ENCODE peak calls at places on chromosomes 12 and 14, in ten cellular contexts. One of them, this sample, is unnamed.

GRCh38 chr14:67187826-67188225 is 1.4 kb upstream of the GARIN2 start:
- DNase-seq in tibial nerve: no peak
- DNase-seq in fibroblast of lung: peak; percentile 97
- DNase-seq in stomach: peak; percentile 69
- DNase-seq in ovary: no peak
- DNase-seq in adrenal gland: no peak
- DNase-seq in naive thymus-derived CD4-positive, alpha-beta T cell: no peak
- DNase-seq in GM23248: peak; percentile 70
- DNase-seq in aorta: no peak
- DNase-seq in trophoblast cell: no peak
- DNase-seq in this sample: peak; percentile 19

GRCh38 chr12:45745861-45746277 is 16.4 kb downstream of the ARID2 start:
- DNase-seq in ovary: no peak
- DNase-seq in aorta: no peak
- DNase-seq in fibroblast of lung: peak; percentile 12
- DNase-seq in tibial nerve: no peak
- DNase-seq in GM23248: peak; percentile 61
- DNase-seq in trophoblast cell: peak; percentile 31
- DNase-seq in naive thymus-derived CD4-positive, alpha-beta T cell: peak; percentile 20
- DNase-seq in stomach: no peak
- DNase-seq in adrenal gland: peak; percentile 12
- DNase-seq in this sample: no peak

GRCh38 chr12:40224439-40225291 is at the start of gene LRRK2:
- DNase-seq in stomach: peak; percentile 65
- DNase-seq in ovary: peak; percentile 90
- DNase-seq in naive thymus-derived CD4-positive, alpha-beta T cell: no peak
- DNase-seq in GM23248: peak; percentile 89
- DNase-seq in trophoblast cell: peak; percentile 42
- DNase-seq in aorta: peak; percentile 93
- DNase-seq in adrenal gland: peak; percentile 85
- DNase-seq in fibroblast of lung: peak; percentile 77
- DNase-seq in tibial nerve: peak; percentile 68
- DNase-seq in this sample: peak; percentile 86

GRCh38 chr14:27145170-27145569 is 547.3 kb upstream of the NOVA1 start:
- DNase-seq in fibroblast of lung: no peak
- DNase-seq in GM23248: no peak
- DNase-seq in naive thymus-derived CD4-positive, alpha-beta T cell: no peak
- DNase-seq in trophoblast cell: no peak
- DNase-seq in stomach: no peak
- DNase-seq in tibial nerve: no peak
- DNase-seq in ovary: no peak
- DNase-seq in adrenal gland: no peak
- DNase-seq in aorta: no peak
- DNase-seq in this sample: no peak

GRCh38 chr14:75577724-75578098 is 709 bp upstream of the FLVCR2 start:
- DNase-seq in ovary: peak; percentile 90
- DNase-seq in trophoblast cell: peak; percentile 92
- DNase-seq in naive thymus-derived CD4-positive, alpha-beta T cell: peak; percentile 54
- DNase-seq in stomach: peak; percentile 86
- DNase-seq in aorta: peak; percentile 91
- DNase-seq in fibroblast of lung: peak; percentile 72
- DNase-seq in adrenal gland: peak; percentile 95
- DNase-seq in GM23248: peak; percentile 89
- DNase-seq in tibial nerve: peak; percentile 93
- DNase-seq in this sample: peak; percentile 91

GRCh38 chr14:101508196-101508947 is 52.9 kb upstream of the DIO3 start:
- DNase-seq in naive thymus-derived CD4-positive, alpha-beta T cell: no peak
- DNase-seq in aorta: no peak
- DNase-seq in stomach: no peak
- DNase-seq in adrenal gland: no peak
- DNase-seq in trophoblast cell: no peak
- DNase-seq in fibroblast of lung: no peak
- DNase-seq in tibial nerve: no peak
- DNase-seq in ovary: peak; percentile 24
- DNase-seq in GM23248: no peak
- DNase-seq in this sample: no peak

GRCh38 chr12:93616584-93617101 is 44.2 kb downstream of the SOCS2 start:
- DNase-seq in GM23248: peak; percentile 77
- DNase-seq in adrenal gland: no peak
- DNase-seq in aorta: no peak
- DNase-seq in tibial nerve: no peak
- DNase-seq in fibroblast of lung: peak; percentile 83
- DNase-seq in stomach: no peak
- DNase-seq in ovary: no peak
- DNase-seq in naive thymus-derived CD4-positive, alpha-beta T cell: no peak
- DNase-seq in trophoblast cell: no peak
- DNase-seq in this sample: no peak

GRCh38 chr14:23578560-23579310 is at the start of gene JPH4:
- DNase-seq in aorta: no peak
- DNase-seq in fibroblast of lung: no peak
- DNase-seq in naive thymus-derived CD4-positive, alpha-beta T cell: no peak
- DNase-seq in trophoblast cell: no peak
- DNase-seq in stomach: peak; percentile 9
- DNase-seq in GM23248: no peak
- DNase-seq in adrenal gland: no peak
- DNase-seq in ovary: peak; percentile 60
- DNase-seq in tibial nerve: no peak
- DNase-seq in this sample: no peak

GRCh38 chr12:49867580-49868341 is 24.9 kb upstream of the BCDIN3D start:
- DNase-seq in ovary: peak; percentile 37
- DNase-seq in trophoblast cell: peak; percentile 95
- DNase-seq in GM23248: no peak
- DNase-seq in stomach: no peak
- DNase-seq in fibroblast of lung: peak; percentile 34
- DNase-seq in aorta: no peak
- DNase-seq in tibial nerve: no peak
- DNase-seq in naive thymus-derived CD4-positive, alpha-beta T cell: no peak
- DNase-seq in adrenal gland: peak; percentile 25
- DNase-seq in this sample: no peak

GRCh38 chr14:42192659-42193425 is 586.2 kb downstream of the LRFN5 start:
- DNase-seq in fibroblast of lung: peak; percentile 91
- DNase-seq in stomach: no peak
- DNase-seq in adrenal gland: no peak
- DNase-seq in trophoblast cell: peak; percentile 1
- DNase-seq in GM23248: peak; percentile 99
- DNase-seq in naive thymus-derived CD4-positive, alpha-beta T cell: no peak
- DNase-seq in ovary: no peak
- DNase-seq in aorta: no peak
- DNase-seq in tibial nerve: no peak
- DNase-seq in this sample: no peak

GRCh38 chr12:104482113-104482512 is 25.4 kb downstream of the CHST11 start:
- DNase-seq in fibroblast of lung: no peak
- DNase-seq in ovary: no peak
- DNase-seq in trophoblast cell: no peak
- DNase-seq in aorta: no peak
- DNase-seq in tibial nerve: no peak
- DNase-seq in stomach: no peak
- DNase-seq in adrenal gland: no peak
- DNase-seq in GM23248: no peak
- DNase-seq in naive thymus-derived CD4-positive, alpha-beta T cell: no peak
- DNase-seq in this sample: no peak

GRCh38 chr14:87483651-87484260 is 509.2 kb downstream of the GALC start:
- DNase-seq in stomach: peak; percentile 55
- DNase-seq in trophoblast cell: peak; percentile 52
- DNase-seq in ovary: no peak
- DNase-seq in GM23248: peak; percentile 21
- DNase-seq in fibroblast of lung: peak; percentile 71
- DNase-seq in aorta: no peak
- DNase-seq in naive thymus-derived CD4-positive, alpha-beta T cell: no peak
- DNase-seq in adrenal gland: no peak
- DNase-seq in tibial nerve: no peak
- DNase-seq in this sample: peak; percentile 20
- H3K9me3 ChIP-seq in stomach: no peaks in the 10 kb centered on the region
- H3K9me3 ChIP-seq in trophoblast cell: no peaks in the 10 kb centered on the region
- H3K9me3 ChIP-seq in ovary: no peaks in the 10 kb centered on the region
- H3K9me3 ChIP-seq in GM23248: no peaks in the 10 kb centered on the region
- H3K9me3 ChIP-seq in fibroblast of lung: no peaks in the 10 kb centered on the region
- H3K9me3 ChIP-seq in aorta: no peaks in the 10 kb centered on the region
- H3K9me3 ChIP-seq in naive thymus-derived CD4-positive, alpha-beta T cell: no peaks in the 10 kb centered on the region
- H3K9me3 ChIP-seq in adrenal gland: no peaks in the 10 kb centered on the region
- H3K9me3 ChIP-seq in tibial nerve: no peaks in the 10 kb centered on the region
- H3K9me3 ChIP-seq in this sample: no peaks in the 10 kb centered on the region

GRCh38 chr12:116528067-116528466 is 31.1 kb upstream of the MAP1LC3B2 start:
- DNase-seq in stomach: no peak
- DNase-seq in aorta: no peak
- DNase-seq in naive thymus-derived CD4-positive, alpha-beta T cell: no peak
- DNase-seq in GM23248: peak; percentile 70
- DNase-seq in fibroblast of lung: peak; percentile 85
- DNase-seq in tibial nerve: no peak
- DNase-seq in ovary: no peak
- DNase-seq in adrenal gland: no peak
- DNase-seq in trophoblast cell: no peak
- DNase-seq in this sample: no peak

GRCh38 chr12:116524311-116524710 is 34.9 kb upstream of the MAP1LC3B2 start:
- DNase-seq in GM23248: no peak
- DNase-seq in adrenal gland: no peak
- DNase-seq in stomach: no peak
- DNase-seq in fibroblast of lung: no peak
- DNase-seq in aorta: no peak
- DNase-seq in tibial nerve: no peak
- DNase-seq in trophoblast cell: no peak
- DNase-seq in ovary: no peak
- DNase-seq in naive thymus-derived CD4-positive, alpha-beta T cell: no peak
- DNase-seq in this sample: no peak

GRCh38 chr12:116524964-116525379 is 34.2 kb upstream of the MAP1LC3B2 start:
- DNase-seq in ovary: no peak
- DNase-seq in naive thymus-derived CD4-positive, alpha-beta T cell: no peak
- DNase-seq in tibial nerve: no peak
- DNase-seq in fibroblast of lung: peak; percentile 73
- DNase-seq in adrenal gland: no peak
- DNase-seq in stomach: no peak
- DNase-seq in aorta: no peak
- DNase-seq in trophoblast cell: no peak
- DNase-seq in GM23248: peak; percentile 49
- DNase-seq in this sample: no peak

GRCh38 chr12:116528498-116528897 is 30.7 kb upstream of the MAP1LC3B2 start:
- DNase-seq in adrenal gland: no peak
- DNase-seq in fibroblast of lung: peak; percentile 66
- DNase-seq in stomach: no peak
- DNase-seq in ovary: no peak
- DNase-seq in tibial nerve: no peak
- DNase-seq in naive thymus-derived CD4-positive, alpha-beta T cell: no peak
- DNase-seq in aorta: no peak
- DNase-seq in GM23248: peak; percentile 42
- DNase-seq in trophoblast cell: no peak
- DNase-seq in this sample: no peak

DNA sequence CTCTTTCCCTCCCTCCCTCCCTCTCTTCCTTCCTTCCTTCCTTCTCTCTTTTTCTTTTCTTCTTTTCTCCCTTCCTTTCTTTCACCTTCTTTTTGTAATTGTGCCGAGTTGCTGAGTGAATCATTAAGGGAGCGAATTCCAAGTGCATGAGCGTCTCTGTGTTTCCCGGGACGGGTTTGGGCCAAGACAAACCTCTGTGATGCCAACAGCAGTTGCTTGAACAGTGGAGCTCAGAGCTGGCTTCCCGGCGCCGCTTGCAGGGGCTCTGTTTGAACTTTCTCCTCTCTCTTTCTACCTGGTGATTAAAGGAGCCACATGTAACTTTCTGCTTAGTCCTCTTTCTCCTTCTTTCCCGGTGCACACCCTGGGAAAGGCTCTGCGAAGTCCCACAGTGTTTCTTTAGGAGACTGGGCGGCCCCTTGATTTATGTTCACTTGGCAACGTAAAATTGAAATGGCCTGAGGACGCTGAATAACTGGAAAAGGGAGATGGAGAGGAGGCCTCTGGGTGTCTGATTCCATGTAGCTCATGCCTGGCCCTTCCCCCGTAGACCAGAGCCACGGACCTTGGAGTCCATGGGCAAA is 33.7 kb upstream of the MAP1LC3B2 start:
- DNase-seq in trophoblast cell: peak; percentile 57
- DNase-seq in fibroblast of lung: peak; percentile 96
- DNase-seq in tibial nerve: peak; percentile 68
- DNase-seq in naive thymus-derived CD4-positive, alpha-beta T cell: no peak
- DNase-seq in ovary: peak; percentile 74
- DNase-seq in aorta: peak; percentile 90
- DNase-seq in GM23248: peak; percentile 96
- DNase-seq in stomach: peak; percentile 80
- DNase-seq in adrenal gland: peak; percentile 48
- DNase-seq in this sample: peak; percentile 89
- H3K27ac ChIP-seq in trophoblast cell: no peak overlapping the region
- H3K27ac ChIP-seq in fibroblast of lung: peak overlapping the region; percentile 85
- H3K27ac ChIP-seq in tibial nerve: peak overlapping the region; percentile 61
- H3K27ac ChIP-seq in naive thymus-derived CD4-positive, alpha-beta T cell: no peak overlapping the region
- H3K27ac ChIP-seq in ovary: no peak overlapping the region
- H3K27ac ChIP-seq in aorta: peak overlapping the region; percentile 90
- H3K27ac ChIP-seq in GM23248: peak overlapping the region; percentile 89
- H3K27ac ChIP-seq in stomach: peak overlapping the region; percentile 77
- H3K27ac ChIP-seq in adrenal gland: no peak overlapping the region
- H3K27ac ChIP-seq in this sample: no peak overlapping the region

GRCh38 chr12:26121323-26121740 is 3.5 kb downstream of the BHLHE41 start:
- DNase-seq in aorta: no peak
- DNase-seq in naive thymus-derived CD4-positive, alpha-beta T cell: no peak
- DNase-seq in stomach: no peak
- DNase-seq in GM23248: no peak
- DNase-seq in trophoblast cell: no peak
- DNase-seq in adrenal gland: no peak
- DNase-seq in ovary: no peak
- DNase-seq in fibroblast of lung: peak; percentile 24
- DNase-seq in tibial nerve: no peak
- DNase-seq in this sample: no peak
- H3K4me3 ChIP-seq in aorta: peak overlapping the region; percentile 97
- H3K4me3 ChIP-seq in naive thymus-derived CD4-positive, alpha-beta T cell: no peak overlapping the region
- H3K4me3 ChIP-seq in stomach: no peak overlapping the region
- H3K4me3 ChIP-seq in GM23248: peak overlapping the region; percentile 74
- H3K4me3 ChIP-seq in trophoblast cell: no peak overlapping the region
- H3K4me3 ChIP-seq in adrenal gland: no peak overlapping the region
- H3K4me3 ChIP-seq in ovary: no peak overlapping the region
- H3K4me3 ChIP-seq in fibroblast of lung: peak overlapping the region; percentile 64
- H3K4me3 ChIP-seq in tibial nerve: no peak overlapping the region
- H3K4me3 ChIP-seq in this sample: no peak overlapping the region

GRCh38 chr12:61694214-61694613 is 566.0 kb upstream of the USP15 start:
- DNase-seq in trophoblast cell: no peak
- DNase-seq in fibroblast of lung: no peak
- DNase-seq in tibial nerve: no peak
- DNase-seq in naive thymus-derived CD4-positive, alpha-beta T cell: no peak
- DNase-seq in GM23248: no peak
- DNase-seq in stomach: no peak
- DNase-seq in ovary: no peak
- DNase-seq in aorta: no peak
- DNase-seq in adrenal gland: no peak
- DNase-seq in this sample: no peak
- H3K9me3 ChIP-seq in trophoblast cell: peaks cover 2% of the 10 kb centered on the region
- H3K9me3 ChIP-seq in fibroblast of lung: no peaks in the 10 kb centered on the region
- H3K9me3 ChIP-seq in tibial nerve: peaks cover 28% of the 10 kb centered on the region
- H3K9me3 ChIP-seq in naive thymus-derived CD4-positive, alpha-beta T cell: no peaks in the 10 kb centered on the region
- H3K9me3 ChIP-seq in GM23248: no peaks in the 10 kb centered on the region
- H3K9me3 ChIP-seq in stomach: peaks cover 53% of the 10 kb centered on the region
- H3K9me3 ChIP-seq in ovary: no peaks in the 10 kb centered on the region
- H3K9me3 ChIP-seq in aorta: peaks cover 2% of the 10 kb centered on the region
- H3K9me3 ChIP-seq in adrenal gland: peaks cover 12% of the 10 kb centered on the region
- H3K9me3 ChIP-seq in this sample: no peaks in the 10 kb centered on the region

This sample was measured in body of pancreas.